ENCODE peak calls at places on chromosomes 5 and 9, in four cellular contexts. One of them, this sample, is unnamed.

GRCh38 chr5:14557840-14558239 is 23.8 kb upstream of the OTULINL start:
- DNase-seq in right atrium auricular region: no peak
- DNase-seq in cardiac fibroblast: no peak
- DNase-seq in tibial nerve: no peak
- DNase-seq in this sample: no peak

GRCh38 chr5:60208681-60209080 is 315.2 kb upstream of the PDE4D start:
- DNase-seq in right atrium auricular region: no peak
- DNase-seq in cardiac fibroblast: no peak
- DNase-seq in tibial nerve: no peak
- DNase-seq in this sample: no peak

GRCh38 chr5:123813937-123814624 is 302.1 kb downstream of the CSNK1G3 start:
- DNase-seq in right atrium auricular region: no peak
- DNase-seq in cardiac fibroblast: no peak
- DNase-seq in tibial nerve: no peak
- DNase-seq in this sample: no peak

GRCh38 chr9:132160802-132161742 is 786 bp upstream of the NTNG2 start:
- DNase-seq in right atrium auricular region: no peak
- DNase-seq in cardiac fibroblast: peak; percentile 77
- DNase-seq in tibial nerve: no peak
- DNase-seq in this sample: no peak

GRCh38 chr9:93226819-93227218 is 42.9 kb downstream of the WNK2 start:
- DNase-seq in right atrium auricular region: no peak
- DNase-seq in cardiac fibroblast: no peak
- DNase-seq in tibial nerve: no peak
- DNase-seq in this sample: no peak

GRCh38 chr9:108012886-108013665 is 523.5 kb upstream of the KLF4 start:
- DNase-seq in right atrium auricular region: no peak
- DNase-seq in cardiac fibroblast: no peak
- DNase-seq in tibial nerve: no peak
- DNase-seq in this sample: no peak

GRCh38 chr5:121967187-121967586 is 5.4 kb downstream of the SRFBP1 start:
- DNase-seq in right atrium auricular region: no peak
- DNase-seq in cardiac fibroblast: peak; percentile 74
- DNase-seq in tibial nerve: no peak
- DNase-seq in this sample: no peak

GRCh38 chr9:128420651-128421473 is at the start of gene CERCAM:
- DNase-seq in right atrium auricular region: no peak
- DNase-seq in cardiac fibroblast: peak; percentile 42
- DNase-seq in tibial nerve: peak; percentile 41
- DNase-seq in this sample: peak; percentile 50

GRCh38 chr9:134484479-134484878 is 157.1 kb upstream of the COL5A1 start:
- DNase-seq in right atrium auricular region: no peak
- DNase-seq in cardiac fibroblast: no peak
- DNase-seq in tibial nerve: no peak
- DNase-seq in this sample: no peak

GRCh38 chr9:93771276-93771675 is 183.9 kb downstream of the BARX1 start:
- DNase-seq in right atrium auricular region: no peak
- DNase-seq in cardiac fibroblast: no peak
- DNase-seq in tibial nerve: no peak
- DNase-seq in this sample: no peak

GRCh38 chr5:137415231-137415681 is 83.9 kb downstream of the SPOCK1 start:
- DNase-seq in right atrium auricular region: no peak
- DNase-seq in cardiac fibroblast: peak; percentile 88
- DNase-seq in tibial nerve: no peak
- DNase-seq in this sample: no peak

GRCh38 chr5:124658867-124659557 is 87.4 kb downstream of the ZNF608 start:
- DNase-seq in right atrium auricular region: no peak
- DNase-seq in cardiac fibroblast: no peak
- DNase-seq in tibial nerve: no peak
- DNase-seq in this sample: no peak

GRCh38 chr5:157116483-157116954 is 7.7 kb upstream of the HAVCR2 start:
- DNase-seq in right atrium auricular region: no peak
- DNase-seq in cardiac fibroblast: no peak
- DNase-seq in tibial nerve: no peak
- DNase-seq in this sample: no peak

GRCh38 chr9:135480071-135480941 is 724 bp downstream of the PPP1R26 start:
- DNase-seq in right atrium auricular region: no peak
- DNase-seq in cardiac fibroblast: peak; percentile 37
- DNase-seq in tibial nerve: no peak
- DNase-seq in this sample: peak; percentile 42

GRCh38 chr5:43839218-43839617 is 236.2 kb downstream of the NNT start:
- DNase-seq in right atrium auricular region: no peak
- DNase-seq in cardiac fibroblast: peak; percentile 97
- DNase-seq in tibial nerve: no peak
- DNase-seq in this sample: no peak

GRCh38 chr9:98771209-98771874 is 25.0 kb downstream of the ANKS6 start:
- DNase-seq in right atrium auricular region: peak; percentile 44
- DNase-seq in cardiac fibroblast: no peak
- DNase-seq in tibial nerve: no peak
- DNase-seq in this sample: no peak

GRCh38 chr5:116137544-116138378 is 52.9 kb downstream of the COMMD10 start:
- DNase-seq in right atrium auricular region: no peak
- DNase-seq in cardiac fibroblast: peak; percentile 75
- DNase-seq in tibial nerve: no peak
- DNase-seq in this sample: peak; percentile 36

GRCh38 chr5:6430418-6431028 is 18.1 kb upstream of the UBE2QL1 start:
- DNase-seq in right atrium auricular region: no peak
- DNase-seq in cardiac fibroblast: no peak
- DNase-seq in tibial nerve: no peak
- DNase-seq in this sample: no peak

GRCh38 chr9:114155967-114156294 is 594 bp downstream of the COL27A1 start:
- DNase-seq in right atrium auricular region: no peak
- DNase-seq in cardiac fibroblast: no peak
- DNase-seq in tibial nerve: no peak
- DNase-seq in this sample: no peak

GRCh38 chr5:148125641-148126040 is 42.7 kb upstream of the SPINK14 start:
- DNase-seq in right atrium auricular region: no peak
- DNase-seq in cardiac fibroblast: peak; percentile 27
- DNase-seq in tibial nerve: no peak
- DNase-seq in this sample: no peak

GRCh38 chr5:108661590-108662219 is 86.0 kb upstream of the FER start:
- DNase-seq in right atrium auricular region: no peak
- DNase-seq in cardiac fibroblast: peak; percentile 79
- DNase-seq in tibial nerve: no peak
- DNase-seq in this sample: peak; percentile 25

GRCh38 chr9:113674436-113674835 is 201.7 kb upstream of the ZNF618 start:
- DNase-seq in right atrium auricular region: no peak
- DNase-seq in cardiac fibroblast: peak; percentile 82
- DNase-seq in tibial nerve: no peak
- DNase-seq in this sample: no peak

GRCh38 chr5:123997354-123998215 is 485.6 kb downstream of the CSNK1G3 start:
- DNase-seq in right atrium auricular region: no peak
- DNase-seq in cardiac fibroblast: peak; percentile 18
- DNase-seq in tibial nerve: no peak
- DNase-seq in this sample: no peak

GRCh38 chr9:98344581-98344980 is 89.1 kb upstream of the TBC1D2 start:
- DNase-seq in right atrium auricular region: no peak
- DNase-seq in cardiac fibroblast: no peak
- DNase-seq in tibial nerve: no peak
- DNase-seq in this sample: no peak

GRCh38 chr5:74161171-74161570 is 479.4 kb downstream of the ENC1 start:
- DNase-seq in right atrium auricular region: no peak
- DNase-seq in cardiac fibroblast: peak; percentile 5
- DNase-seq in tibial nerve: no peak
- DNase-seq in this sample: no peak

GRCh38 chr9:123349691-123350480 is 6.1 kb upstream of the CRB2 start:
- DNase-seq in right atrium auricular region: no peak
- DNase-seq in cardiac fibroblast: peak; percentile 62
- DNase-seq in tibial nerve: no peak
- DNase-seq in this sample: peak; percentile 66

GRCh38 chr5:86664173-86664572 is 46.4 kb downstream of the COX7C start:
- DNase-seq in right atrium auricular region: no peak
- DNase-seq in cardiac fibroblast: no peak
- DNase-seq in tibial nerve: no peak
- DNase-seq in this sample: no peak

GRCh38 chr9:85514256-85514655 is 227.5 kb downstream of the AGTPBP1 start:
- DNase-seq in right atrium auricular region: no peak
- DNase-seq in cardiac fibroblast: no peak
- DNase-seq in tibial nerve: no peak
- DNase-seq in this sample: no peak

GRCh38 chr9:131087354-131087893 is 8.9 kb upstream of the AIF1L start:
- DNase-seq in right atrium auricular region: no peak
- DNase-seq in cardiac fibroblast: no peak
- DNase-seq in tibial nerve: no peak
- DNase-seq in this sample: no peak

GRCh38 chr5:81786509-81786908 is 35.6 kb upstream of the SSBP2 start:
- DNase-seq in right atrium auricular region: no peak
- DNase-seq in cardiac fibroblast: no peak
- DNase-seq in tibial nerve: no peak
- DNase-seq in this sample: no peak

GRCh38 chr9:114372971-114373591 is 14.7 kb downstream of the AKNA start:
- DNase-seq in right atrium auricular region: no peak
- DNase-seq in cardiac fibroblast: no peak
- DNase-seq in tibial nerve: no peak
- DNase-seq in this sample: no peak

GRCh38 chr9:88776717-88777497 is 214.4 kb upstream of the S1PR3 start:
- DNase-seq in right atrium auricular region: no peak
- DNase-seq in cardiac fibroblast: peak; percentile 98
- DNase-seq in tibial nerve: no peak
- DNase-seq in this sample: no peak

GRCh38 chr5:91074615-91075014 is 308.5 kb downstream of the ARRDC3 start:
- DNase-seq in right atrium auricular region: no peak
- DNase-seq in cardiac fibroblast: peak; percentile 97
- DNase-seq in tibial nerve: no peak
- DNase-seq in this sample: peak; percentile 38

GRCh38 chr5:51468196-51468595 is 84.9 kb downstream of the ISL1 start:
- DNase-seq in right atrium auricular region: no peak
- DNase-seq in cardiac fibroblast: peak; percentile 2
- DNase-seq in tibial nerve: no peak
- DNase-seq in this sample: no peak

GRCh38 chr9:32554107-32554506 is 1.7 kb upstream of the TOPORS start:
- DNase-seq in right atrium auricular region: no peak
- DNase-seq in cardiac fibroblast: peak; percentile 10
- DNase-seq in tibial nerve: no peak
- DNase-seq in this sample: no peak

GRCh38 chr5:92222449-92222848 is 839.3 kb upstream of the ARRDC3 start:
- DNase-seq in right atrium auricular region: no peak
- DNase-seq in cardiac fibroblast: no peak
- DNase-seq in tibial nerve: no peak
- DNase-seq in this sample: peak; percentile 11
- TF ChIP-seq CTCF in right atrium auricular region: no peak
- TF ChIP-seq CTCF in cardiac fibroblast: no peak
- TF ChIP-seq CTCF in tibial nerve: no peak
- TF ChIP-seq CTCF in this sample: no peak

GRCh38 chr9:19378647-19379046 is 1.4 kb downstream of the RPS6 start:
- DNase-seq in right atrium auricular region: no peak
- DNase-seq in cardiac fibroblast: no peak
- DNase-seq in tibial nerve: no peak
- DNase-seq in this sample: no peak

GRCh38 chr9:19378154-19378553 is 1.9 kb downstream of the RPS6 start:
- DNase-seq in right atrium auricular region: no peak
- DNase-seq in cardiac fibroblast: peak; percentile 20
- DNase-seq in tibial nerve: no peak
- DNase-seq in this sample: no peak

GRCh38 chr9:19376931-19377330 is 3.1 kb downstream of the RPS6 start:
- DNase-seq in right atrium auricular region: no peak
- DNase-seq in cardiac fibroblast: no peak
- DNase-seq in tibial nerve: no peak
- DNase-seq in this sample: no peak

GRCh38 chr9:19379697-19380046 is 364 bp downstream of the RPS6 start:
- DNase-seq in right atrium auricular region: no peak
- DNase-seq in cardiac fibroblast: peak; percentile 46
- DNase-seq in tibial nerve: peak; percentile 18
- DNase-seq in this sample: no peak

GRCh38 chr9:19379283-19379682 is 753 bp downstream of the RPS6 start:
- DNase-seq in right atrium auricular region: no peak
- DNase-seq in cardiac fibroblast: no peak
- DNase-seq in tibial nerve: no peak
- DNase-seq in this sample: no peak
- TF ChIP-seq CTCF in right atrium auricular region: no peak
- TF ChIP-seq CTCF in cardiac fibroblast: no peak
- TF ChIP-seq CTCF in tibial nerve: no peak
- TF ChIP-seq CTCF in this sample: no peak

DNA sequence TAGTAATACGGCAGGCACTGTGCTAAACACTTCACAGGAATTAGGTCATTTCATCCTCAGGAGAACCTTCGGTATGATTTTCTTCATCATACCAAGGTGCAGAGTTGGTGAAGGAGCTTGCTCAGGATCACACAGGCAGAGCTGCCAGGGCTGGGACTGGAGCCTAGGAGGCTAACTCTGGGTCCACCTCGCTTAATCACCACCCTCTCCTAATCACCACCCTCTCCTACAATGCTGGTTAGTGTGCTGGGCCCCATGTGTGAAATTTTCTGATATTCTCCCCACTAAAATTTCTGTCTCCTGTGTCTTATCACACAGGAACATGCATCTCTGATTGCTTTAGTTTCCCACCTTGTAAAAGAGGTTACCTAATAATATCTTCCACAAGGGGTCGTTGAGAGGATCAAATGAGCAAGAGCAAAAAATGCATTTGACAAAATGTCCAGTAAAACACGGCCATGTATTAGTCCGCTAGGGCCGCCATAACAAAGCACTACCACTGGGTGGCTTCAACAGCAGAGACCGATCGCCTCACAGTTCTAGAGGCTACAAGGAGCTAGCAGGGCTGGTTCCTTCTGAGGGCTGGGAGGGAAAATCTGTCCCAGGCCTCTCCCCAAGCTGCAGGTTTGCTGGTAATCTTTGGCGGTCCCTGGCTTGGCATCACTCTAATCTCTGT is 128.2 kb upstream of the NFIB start:
- DNase-seq in right atrium auricular region: no peak
- DNase-seq in cardiac fibroblast: peak; percentile 34
- DNase-seq in tibial nerve: no peak
- DNase-seq in this sample: no peak
- TF ChIP-seq CTCF in right atrium auricular region: no peak
- TF ChIP-seq CTCF in cardiac fibroblast: peak; percentile 42
- TF ChIP-seq CTCF in tibial nerve: no peak
- TF ChIP-seq CTCF in this sample: no peak

DNA sequence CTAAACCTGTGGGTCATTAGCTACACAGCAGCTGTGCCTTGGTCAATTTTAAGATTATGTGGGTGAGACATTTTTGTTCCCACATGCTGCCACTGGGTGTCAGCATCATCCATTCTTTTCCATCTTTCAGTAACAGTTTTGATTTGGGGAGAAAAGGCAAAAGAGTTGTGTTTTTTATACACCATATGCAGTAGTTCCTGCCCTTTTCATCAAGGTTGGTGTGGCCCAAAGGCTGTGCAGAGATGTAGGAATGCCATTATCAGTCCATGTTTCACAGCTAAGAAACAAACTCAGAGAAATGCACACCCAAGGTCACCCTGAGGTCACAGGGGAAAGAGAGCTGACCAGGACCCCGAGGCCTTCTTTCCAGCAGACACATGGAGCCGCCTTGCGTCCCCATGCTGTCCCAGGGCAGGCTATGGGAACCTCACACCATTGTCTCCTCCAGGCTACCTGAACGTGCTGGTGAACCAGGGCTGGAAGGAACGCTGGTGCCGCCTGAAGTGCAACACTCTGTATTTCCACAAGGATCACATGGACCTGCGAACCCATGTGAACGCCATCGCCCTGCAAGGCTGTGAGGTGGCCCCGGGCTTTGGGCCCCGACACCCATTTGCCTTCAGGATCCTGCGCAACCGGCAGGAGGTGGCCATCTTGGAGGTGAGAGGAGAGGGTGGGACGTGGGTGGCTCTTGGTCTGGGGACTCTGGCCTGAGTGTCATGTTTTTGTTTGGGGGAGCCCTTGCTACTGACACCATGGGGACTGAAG is 27.8 kb upstream of the GRPEL2 start:
- DNase-seq in right atrium auricular region: no peak
- DNase-seq in cardiac fibroblast: peak; percentile 77
- DNase-seq in tibial nerve: no peak
- DNase-seq in this sample: peak; percentile 44
- TF ChIP-seq CTCF in right atrium auricular region: peak; percentile 25
- TF ChIP-seq CTCF in cardiac fibroblast: peak; percentile 54
- TF ChIP-seq CTCF in tibial nerve: peak; percentile 76
- TF ChIP-seq CTCF in this sample: peak; percentile 65